ENCODE peak calls at places on chromosome 3, in four cellular contexts. M, J, O and B are unnamed samples.

GRCh38 chr3:15386352-15386751 is 41.0 kb downstream of the METTL6 start:
- DNase-seq in J (no peak), M (no peak), O (peak), B (peak)

GRCh38 chr3:117052356-117052755 is 342.8 kb downstream of the TUSC7 start:
- DNase-seq in O (no peak), M (no peak), J (no peak), B (no peak)

GRCh38 chr3:170780955-170781354 is 89.0 kb downstream of the RPL22L1 start:
- DNase-seq in J (no peak), M (no peak), O (no peak), B (no peak)

GRCh38 chr3:150443331-150443741 is 35.2 kb downstream of the TSC22D2 start:
- DNase-seq in M (no peak), J (no peak), O (no peak), B (no peak)

GRCh38 chr3:127062926-127063325 is 80.0 kb downstream of the PLXNA1 start:
- DNase-seq in J (no peak), O (no peak), M (no peak), B (no peak)

GRCh38 chr3:13204177-13204581 is 130.9 kb upstream of the IQSEC1 start:
- DNase-seq in J (no peak), O (no peak), M (no peak), B (no peak)

GRCh38 chr3:46146021-46146420 is 62.1 kb downstream of the CCR1 start:
- DNase-seq in J (no peak), O (no peak), M (no peak), B (no peak)

GRCh38 chr3:198076722-198077308 is 116.8 kb downstream of the LMLN start:
- DNase-seq in M (no peak), J (no peak), O (no peak), B (no peak)

GRCh38 chr3:126927405-126927750 is 55.5 kb upstream of the PLXNA1 start:
- DNase-seq in O (no peak), J (no peak), M (no peak), B (no peak)

GRCh38 chr3:69649120-69649519 is 90.1 kb upstream of the MITF start:
- DNase-seq in J (no peak), M (no peak), O (no peak), B (no peak)

GRCh38 chr3:127986803-127987202 is 65.4 kb upstream of the SEC61A1 start:
- DNase-seq in J (no peak), M (no peak), O (no peak), B (peak)

GRCh38 chr3:172365028-172365567 is 83.2 kb downstream of the GHSR start:
- DNase-seq in M (no peak), J (no peak), O (no peak), B (no peak)

GRCh38 chr3:177777699-177778098 is 580.4 kb upstream of the TBL1XR1 start:
- DNase-seq in J (no peak), O (peak), M (peak), B (peak)

GRCh38 chr3:182760576-182761164 is 32.6 kb upstream of the ATP11B start:
- DNase-seq in O (peak), J (no peak), M (no peak), B (peak)

GRCh38 chr3:130626021-130626420 is 109.0 kb downstream of the COL6A6 start:
- DNase-seq in M (no peak), J (no peak), O (no peak), B (no peak)

GRCh38 chr3:195209836-195210551 is 61.0 kb downstream of the XXYLT1 start:
- DNase-seq in J (no peak), M (no peak), O (peak), B (peak)

GRCh38 chr3:141487419-141488345 is 855 bp downstream of the RASA2 start:
- DNase-seq in O (peak), J (no peak), M (peak), B (peak)

GRCh38 chr3:126149960-126150515 is 30.3 kb downstream of the ALDH1L1 start:
- DNase-seq in O (no peak), M (no peak), J (no peak), B (no peak)

GRCh38 chr3:108036984-108037741 is 53.7 kb downstream of the CD47 start:
- DNase-seq in O (peak), M (no peak), J (no peak), B (no peak)

GRCh38 chr3:165195628-165196576 is at the start of gene SLITRK3:
- DNase-seq in J (no peak), M (peak), O (no peak), B (no peak)

GRCh38 chr3:146921693-146922092 is 316.5 kb upstream of the PLSCR5 start:
- DNase-seq in M (no peak), O (no peak), J (no peak), B (no peak)

GRCh38 chr3:124510290-124510689 is 220.0 kb upstream of the UMPS start:
- DNase-seq in O (no peak), M (no peak), J (no peak), B (no peak)

GRCh38 chr3:186640929-186641328 is 730 bp downstream of the FETUB start:
- DNase-seq in M (no peak), J (no peak), O (no peak), B (no peak)

GRCh38 chr3:53303549-53303948 is 43.8 kb downstream of the DCP1A start:
- DNase-seq in J (no peak), M (no peak), O (no peak), B (no peak)

GRCh38 chr3:73437828-73438227 is 186.9 kb downstream of the PDZRN3 start:
- DNase-seq in M (no peak), J (no peak), O (no peak), B (no peak)

GRCh38 chr3:75059120-75059519 is 444.7 kb upstream of the CNTN3 start:
- DNase-seq in J (no peak), M (no peak), O (no peak), B (no peak)

GRCh38 chr3:17120115-17120514 is 235.4 kb downstream of the PLCL2 start:
- DNase-seq in O (no peak), J (no peak), M (no peak), B (no peak)

GRCh38 chr3:156606729-156607128 is 51.8 kb upstream of the SSR3 start:
- DNase-seq in J (no peak), O (no peak), M (no peak), B (no peak)

GRCh38 chr3:59866076-59866475 is 816.3 kb upstream of the CFAP20DC start:
- DNase-seq in J (no peak), O (no peak), M (no peak), B (no peak)

GRCh38 chr3:161349529-161350278 is 21.6 kb downstream of the SPTSSB start:
- DNase-seq in O (no peak), M (no peak), J (no peak), B (no peak)

GRCh38 chr3:126536126-126536525 is 12.2 kb downstream of the CHST13 start:
- DNase-seq in O (no peak), J (no peak), M (no peak), B (no peak)

GRCh38 chr3:132659370-132660055 is at the start of gene ACAD11:
- DNase-seq in O (peak), M (peak), J (peak), B (peak)

GRCh38 chr3:49671291-49672288 is 2.6 kb upstream of the APEH start:
- DNase-seq in J (no peak), O (peak), M (no peak), B (peak)

GRCh38 chr3:56915969-56916586 is 114.3 kb upstream of the ARHGEF3 start:
- DNase-seq in J (no peak), M (no peak), O (peak), B (no peak)

GRCh38 chr3:55203006-55203405 is 275.1 kb upstream of the LRTM1 start:
- DNase-seq in O (no peak), J (no peak), M (no peak), B (no peak)

GRCh38 chr3:154887869-154888268 is 192.2 kb upstream of the MME start:
- DNase-seq in O (no peak), M (no peak), J (no peak), B (no peak)